ENCODE peak calls at places on chromosomes 7 and 10, in seven cellular contexts. U, X, B, S, H, J and L are unnamed samples.

GRCh38 chr7:40223451-40224112 is 88.8 kb downstream of the SUGCT start:
- DNase-seq in U (no peak), H (no peak), B (no peak), X (peak; percentile 45), S (no peak), J (no peak), L (no peak)

GRCh38 chr10:20986049-20986448 is 88.9 kb upstream of the NEBL start:
- DNase-seq in X (peak; percentile 45), U (no peak), J (peak; percentile 52), H (no peak), B (no peak), S (no peak), L (no peak)

GRCh38 chr10:580796-581195 is 108.7 kb downstream of the DIP2C start:
- DNase-seq in B (no peak), X (peak; percentile 93), S (no peak), J (peak; percentile 87), H (no peak), U (peak; percentile 20), L (no peak)

GRCh38 chr10:84654671-84655070 is 326.3 kb downstream of the CCSER2 start:
- DNase-seq in X (no peak), H (no peak), B (no peak), S (no peak), J (no peak), U (no peak), L (no peak)

GRCh38 chr7:7157887-7158271 is 24.5 kb upstream of the C1GALT1 start:
- DNase-seq in H (no peak), J (peak; percentile 50), U (no peak), B (no peak), X (peak; percentile 85), S (no peak), L (no peak)

GRCh38 chr7:115477193-115477651 is 553.3 kb downstream of the TFEC start:
- DNase-seq in U (peak; percentile 12), X (no peak), B (no peak), S (no peak), H (peak; percentile 32), J (peak; percentile 47), L (no peak)

GRCh38 chr10:62308101-62308500 is 39.5 kb upstream of the RTKN2 start:
- DNase-seq in U (no peak), S (no peak), B (no peak), H (no peak), J (no peak), X (peak; percentile 12), L (no peak)

GRCh38 chr10:3054183-3054815 is 13.0 kb upstream of the PFKP start:
- DNase-seq in U (no peak), H (no peak), B (no peak), J (no peak), S (no peak), X (peak; percentile 36), L (no peak)

GRCh38 chr10:86673827-86674581 is 5.7 kb downstream of the LDB3 start:
- DNase-seq in S (no peak), B (no peak), X (no peak), H (no peak), U (no peak), J (no peak), L (no peak)

GRCh38 chr7:12809476-12809875 is 122.0 kb downstream of the ARL4A start:
- DNase-seq in H (no peak), X (no peak), B (no peak), S (no peak), U (no peak), J (no peak), L (no peak)

GRCh38 chr7:119522263-119522662 is 750.7 kb upstream of the KCND2 start:
- DNase-seq in B (no peak), X (no peak), U (no peak), H (no peak), S (no peak), J (no peak), L (no peak)

GRCh38 chr10:50293508-50294320 is 42.4 kb upstream of the ASAH2 start:
- DNase-seq in U (no peak), X (no peak), J (no peak), S (no peak), H (no peak), B (no peak), L (no peak)

GRCh38 chr10:3763035-3763456 is 22.0 kb downstream of the KLF6 start:
- DNase-seq in B (no peak), H (no peak), X (peak; percentile 65), S (no peak), J (no peak), U (no peak), L (no peak)

GRCh38 chr10:60944159-60944909 is at the start of gene RHOBTB1:
- DNase-seq in S (no peak), U (peak; percentile 81), J (peak; percentile 89), B (peak; percentile 81), X (peak; percentile 82), H (peak; percentile 64), L (peak; percentile 93)

GRCh38 chr10:12041766-12042408 is 722 bp downstream of the UPF2 start:
- DNase-seq in X (peak; percentile 32), S (no peak), J (peak; percentile 18), B (no peak), H (no peak), U (no peak), L (no peak)

GRCh38 chr10:28796606-28797512 is 119.5 kb downstream of the BAMBI start:
- DNase-seq in U (peak; percentile 88), J (peak; percentile 94), B (peak; percentile 15), S (no peak), H (no peak), X (peak; percentile 85), L (no peak)

GRCh38 chr7:138001529-138002095 is at the start of gene CREB3L2:
- DNase-seq in U (no peak), J (peak; percentile 65), B (peak; percentile 64), S (peak; percentile 45), X (peak; percentile 68), H (peak; percentile 48), L (no peak)

GRCh38 chr7:55187701-55188491 is 169.1 kb downstream of the EGFR start:
- DNase-seq in J (peak; percentile 35), B (no peak), H (no peak), S (no peak), X (peak; percentile 49), U (peak; percentile 51), L (no peak)

GRCh38 chr10:69685802-69686585 is 55.9 kb downstream of the FAM241B start:
- DNase-seq in B (peak; percentile 93), J (peak; percentile 55), X (peak; percentile 47), S (no peak), H (no peak), U (peak; percentile 21), L (no peak)

GRCh38 chr7:26653430-26653911 is 210.9 kb downstream of the SKAP2 start:
- DNase-seq in H (no peak), U (no peak), B (peak; percentile 80), S (no peak), J (peak; percentile 8), X (peak; percentile 21), L (no peak)

GRCh38 chr7:29797112-29797944 is 9.0 kb upstream of the WIPF3 start:
- DNase-seq in H (no peak), X (no peak), S (no peak), B (no peak), J (no peak), U (no peak), L (peak; percentile 90)
- TF ChIP-seq CTCF in H (no peak), X (no peak), S (no peak), B (no peak), J (no peak), U (no peak), L (no peak)

GRCh38 chr7:151442776-151443496 is 3.0 kb upstream of the CRYGN start:
- DNase-seq in J (peak; percentile 29), B (no peak), S (no peak), U (peak; percentile 17), H (no peak), X (no peak), L (no peak)
- TF ChIP-seq CTCF in J (no peak), B (no peak), S (no peak), U (no peak), H (no peak), X (no peak), L (no peak)

GRCh38 chr7:16422917-16423316 is 1.6 kb upstream of the CRPPA start:
- DNase-seq in S (no peak), J (no peak), U (no peak), B (no peak), X (no peak), H (no peak), L (no peak)

GRCh38 chr7:16420329-16420648 is 1.0 kb downstream of the CRPPA start:
- DNase-seq in S (no peak), J (no peak), H (no peak), U (no peak), X (no peak), B (no peak), L (no peak)

GRCh38 chr7:16422100-16422430 is 727 bp upstream of the CRPPA start:
- DNase-seq in J (peak; percentile 80), X (peak; percentile 35), U (no peak), H (no peak), S (no peak), B (no peak), L (no peak)

GRCh38 chr7:16420649-16421332 is 547 bp downstream of the CRPPA start:
- DNase-seq in J (peak; percentile 94), B (peak; percentile 84), S (peak; percentile 33), H (peak; percentile 74), U (peak; percentile 84), X (peak; percentile 90), L (peak; percentile 93)

GRCh38 chr7:16421333-16422099 is at the start of gene CRPPA:
- DNase-seq in U (peak; percentile 37), J (peak; percentile 58), X (peak; percentile 48), B (peak; percentile 40), S (no peak), H (peak; percentile 44), L (no peak)
- TF ChIP-seq CTCF in U (no peak), J (no peak), X (no peak), B (no peak), S (no peak), H (no peak), L (no peak)

GRCh38 chr7:1533569-1534329 is 3.2 kb downstream of the MAFK start:
- DNase-seq in U (peak; percentile 41), X (peak; percentile 92), S (no peak), H (no peak), J (peak; percentile 52), B (peak; percentile 74), L (no peak)
- TF ChIP-seq CTCF in U (no peak), X (no peak), S (no peak), H (no peak), J (no peak), B (no peak), L (no peak)

GRCh38 chr7:150927954-150928340 is 50.2 kb downstream of the KCNH2 start:
- DNase-seq in H (no peak), J (peak; percentile 32), S (no peak), B (no peak), X (peak; percentile 58), U (no peak), L (no peak)
- TF ChIP-seq CTCF in H (peak; percentile 36), J (no peak), S (no peak), B (no peak), X (peak; percentile 7), U (no peak), L (no peak)